ENCODE peak calls at places on chromosomes 13 and 19, in seven cellular contexts. One of them, this sample, is unnamed.

GRCh38 chr13:109816112-109816978 is 30.0 kb upstream of the IRS2 start:
- DNase-seq in EH: no peak
- DNase-seq in head of caudate nucleus: no peak
- DNase-seq in left lung: no peak
- DNase-seq in HS-27A: peak; percentile 17
- DNase-seq in activated CD4-positive, CD25-positive, alpha-beta regulatory T cell treated with anti-CD3 and anti-CD28 coated beads, Interleukin-2, amount 50 U/mL, for 72 hours: no peak
- DNase-seq in ELF-1: no peak
- DNase-seq in this sample: peak; percentile 85

GRCh38 chr19:14003279-14004051 is 2.7 kb downstream of the RFX1 start:
- DNase-seq in EH: no peak
- DNase-seq in head of caudate nucleus: no peak
- DNase-seq in left lung: peak; percentile 8
- DNase-seq in HS-27A: no peak
- DNase-seq in activated CD4-positive, CD25-positive, alpha-beta regulatory T cell treated with anti-CD3 and anti-CD28 coated beads, Interleukin-2, amount 50 U/mL, for 72 hours: no peak
- DNase-seq in ELF-1: no peak
- DNase-seq in this sample: no peak

GRCh38 chr13:80312967-80313366 is 28.0 kb downstream of the SPRY2 start:
- DNase-seq in EH: peak; percentile 60
- DNase-seq in head of caudate nucleus: no peak
- DNase-seq in left lung: no peak
- DNase-seq in HS-27A: no peak
- DNase-seq in activated CD4-positive, CD25-positive, alpha-beta regulatory T cell treated with anti-CD3 and anti-CD28 coated beads, Interleukin-2, amount 50 U/mL, for 72 hours: no peak
- DNase-seq in ELF-1: no peak
- DNase-seq in this sample: peak; percentile 16

GRCh38 chr19:18436651-18437478 is 1.1 kb downstream of the ISYNA1 start:
- DNase-seq in EH: peak; percentile 89
- DNase-seq in head of caudate nucleus: no peak
- DNase-seq in left lung: no peak
- DNase-seq in HS-27A: no peak
- DNase-seq in activated CD4-positive, CD25-positive, alpha-beta regulatory T cell treated with anti-CD3 and anti-CD28 coated beads, Interleukin-2, amount 50 U/mL, for 72 hours: peak; percentile 59
- DNase-seq in ELF-1: peak; percentile 91
- DNase-seq in this sample: peak; percentile 94

GRCh38 chr13:39915418-39915817 is 260.0 kb downstream of the COG6 start:
- DNase-seq in EH: no peak
- DNase-seq in head of caudate nucleus: no peak
- DNase-seq in left lung: no peak
- DNase-seq in HS-27A: no peak
- DNase-seq in activated CD4-positive, CD25-positive, alpha-beta regulatory T cell treated with anti-CD3 and anti-CD28 coated beads, Interleukin-2, amount 50 U/mL, for 72 hours: no peak
- DNase-seq in ELF-1: no peak
- DNase-seq in this sample: no peak

GRCh38 chr19:38394488-38394887 is 6.0 kb downstream of the SPRED3 start:
- DNase-seq in EH: no peak
- DNase-seq in head of caudate nucleus: no peak
- DNase-seq in left lung: no peak
- DNase-seq in HS-27A: no peak
- DNase-seq in activated CD4-positive, CD25-positive, alpha-beta regulatory T cell treated with anti-CD3 and anti-CD28 coated beads, Interleukin-2, amount 50 U/mL, for 72 hours: peak; percentile 67
- DNase-seq in ELF-1: peak; percentile 95
- DNase-seq in this sample: peak; percentile 54

GRCh38 chr19:39327990-39328705 is 7.5 kb upstream of the LRFN1 start:
- DNase-seq in EH: peak; percentile 68
- DNase-seq in head of caudate nucleus: peak; percentile 96
- DNase-seq in left lung: peak; percentile 96
- DNase-seq in HS-27A: peak; percentile 61
- DNase-seq in activated CD4-positive, CD25-positive, alpha-beta regulatory T cell treated with anti-CD3 and anti-CD28 coated beads, Interleukin-2, amount 50 U/mL, for 72 hours: peak; percentile 84
- DNase-seq in ELF-1: peak; percentile 86
- DNase-seq in this sample: peak; percentile 86

GRCh38 chr19:50817941-50818858 is 5.4 kb downstream of the KLK1 start:
- DNase-seq in EH: peak; percentile 42
- DNase-seq in head of caudate nucleus: no peak
- DNase-seq in left lung: peak; percentile 83
- DNase-seq in HS-27A: no peak
- DNase-seq in activated CD4-positive, CD25-positive, alpha-beta regulatory T cell treated with anti-CD3 and anti-CD28 coated beads, Interleukin-2, amount 50 U/mL, for 72 hours: peak; percentile 64
- DNase-seq in ELF-1: peak; percentile 86
- DNase-seq in this sample: peak; percentile 24

GRCh38 chr13:99746857-99747710 is 224.5 kb downstream of the ZIC5 start:
- DNase-seq in EH: no peak
- DNase-seq in head of caudate nucleus: no peak
- DNase-seq in left lung: no peak
- DNase-seq in HS-27A: no peak
- DNase-seq in activated CD4-positive, CD25-positive, alpha-beta regulatory T cell treated with anti-CD3 and anti-CD28 coated beads, Interleukin-2, amount 50 U/mL, for 72 hours: no peak
- DNase-seq in ELF-1: peak; percentile 39
- DNase-seq in this sample: no peak

GRCh38 chr13:49641810-49642291 is 13.5 kb downstream of the ARL11 start:
- DNase-seq in EH: peak; percentile 85
- DNase-seq in head of caudate nucleus: no peak
- DNase-seq in left lung: peak; percentile 83
- DNase-seq in HS-27A: peak; percentile 22
- DNase-seq in activated CD4-positive, CD25-positive, alpha-beta regulatory T cell treated with anti-CD3 and anti-CD28 coated beads, Interleukin-2, amount 50 U/mL, for 72 hours: no peak
- DNase-seq in ELF-1: peak; percentile 73
- DNase-seq in this sample: peak; percentile 38

GRCh38 chr19:15328312-15328711 is 4.0 kb downstream of the BRD4 start:
- DNase-seq in EH: no peak
- DNase-seq in head of caudate nucleus: no peak
- DNase-seq in left lung: peak; percentile 5
- DNase-seq in HS-27A: no peak
- DNase-seq in activated CD4-positive, CD25-positive, alpha-beta regulatory T cell treated with anti-CD3 and anti-CD28 coated beads, Interleukin-2, amount 50 U/mL, for 72 hours: no peak
- DNase-seq in ELF-1: no peak
- DNase-seq in this sample: peak; percentile 35

GRCh38 chr13:28955264-28955966 is 135.3 kb downstream of the MTUS2 start:
- DNase-seq in EH: no peak
- DNase-seq in head of caudate nucleus: no peak
- DNase-seq in left lung: no peak
- DNase-seq in HS-27A: no peak
- DNase-seq in activated CD4-positive, CD25-positive, alpha-beta regulatory T cell treated with anti-CD3 and anti-CD28 coated beads, Interleukin-2, amount 50 U/mL, for 72 hours: no peak
- DNase-seq in ELF-1: no peak
- DNase-seq in this sample: no peak

GRCh38 chr13:20197361-20197834 is 4.7 kb upstream of the GJB2 start:
- DNase-seq in EH: peak; percentile 41
- DNase-seq in head of caudate nucleus: no peak
- DNase-seq in left lung: no peak
- DNase-seq in HS-27A: no peak
- DNase-seq in activated CD4-positive, CD25-positive, alpha-beta regulatory T cell treated with anti-CD3 and anti-CD28 coated beads, Interleukin-2, amount 50 U/mL, for 72 hours: no peak
- DNase-seq in ELF-1: peak; percentile 83
- DNase-seq in this sample: peak; percentile 62

GRCh38 chr19:41452584-41453275 is 9.8 kb downstream of the ERICH4 start:
- DNase-seq in EH: no peak
- DNase-seq in head of caudate nucleus: no peak
- DNase-seq in left lung: no peak
- DNase-seq in HS-27A: no peak
- DNase-seq in activated CD4-positive, CD25-positive, alpha-beta regulatory T cell treated with anti-CD3 and anti-CD28 coated beads, Interleukin-2, amount 50 U/mL, for 72 hours: no peak
- DNase-seq in ELF-1: no peak
- DNase-seq in this sample: no peak